ENCODE peak calls at places on chromosome 17, in nine cellular contexts. One of them, this sample, is unnamed. For H3K36me3, the result is how much of the 10 kb centered on the place peaks cover.

GRCh38 chr17:73359987-73360410 is 48.2 kb upstream of the CDC42EP4 start:
- DNase-seq in uterus: no peak
- DNase-seq in naive thymus-derived CD4-positive, alpha-beta T cell: no peak
- DNase-seq in left lung: peak
- DNase-seq in GM23338: peak
- DNase-seq in left ventricle myocardium inferior: peak
- DNase-seq in CD8-positive, alpha-beta memory T cell: no peak
- DNase-seq in Peyer's patch: peak
- DNase-seq in kidney: peak
- DNase-seq in this sample: no peak

GRCh38 chr17:75774988-75775668 is 9.5 kb upstream of the UNK start:
- DNase-seq in GM23338: peak
- DNase-seq in Peyer's patch: peak
- DNase-seq in kidney: peak
- DNase-seq in left ventricle myocardium inferior: no peak
- DNase-seq in uterus: no peak
- DNase-seq in naive thymus-derived CD4-positive, alpha-beta T cell: no peak
- DNase-seq in CD8-positive, alpha-beta memory T cell: no peak
- DNase-seq in left lung: no peak
- DNase-seq in this sample: peak

GRCh38 chr17:73011016-73011486 is 81.4 kb downstream of the SLC39A11 start:
- DNase-seq in Peyer's patch: no peak
- DNase-seq in kidney: no peak
- DNase-seq in left lung: no peak
- DNase-seq in naive thymus-derived CD4-positive, alpha-beta T cell: no peak
- DNase-seq in left ventricle myocardium inferior: no peak
- DNase-seq in uterus: no peak
- DNase-seq in GM23338: no peak
- DNase-seq in CD8-positive, alpha-beta memory T cell: no peak
- DNase-seq in this sample: no peak

GRCh38 chr17:31535581-31535981 is 144.1 kb downstream of the RAB11FIP4 start:
- DNase-seq in kidney: peak
- DNase-seq in GM23338: no peak
- DNase-seq in CD8-positive, alpha-beta memory T cell: no peak
- DNase-seq in Peyer's patch: peak
- DNase-seq in naive thymus-derived CD4-positive, alpha-beta T cell: no peak
- DNase-seq in left lung: no peak
- DNase-seq in left ventricle myocardium inferior: no peak
- DNase-seq in uterus: no peak
- DNase-seq in this sample: peak

GRCh38 chr17:12391468-12391867 is 274.2 kb upstream of the MYOCD start:
- DNase-seq in GM23338: no peak
- DNase-seq in naive thymus-derived CD4-positive, alpha-beta T cell: no peak
- DNase-seq in left ventricle myocardium inferior: no peak
- DNase-seq in left lung: no peak
- DNase-seq in kidney: no peak
- DNase-seq in CD8-positive, alpha-beta memory T cell: no peak
- DNase-seq in Peyer's patch: no peak
- DNase-seq in uterus: no peak
- DNase-seq in this sample: no peak

GRCh38 chr17:72710185-72710584 is 382.3 kb downstream of the SLC39A11 start:
- DNase-seq in uterus: no peak
- DNase-seq in left lung: no peak
- DNase-seq in CD8-positive, alpha-beta memory T cell: no peak
- DNase-seq in Peyer's patch: no peak
- DNase-seq in GM23338: no peak
- DNase-seq in naive thymus-derived CD4-positive, alpha-beta T cell: no peak
- DNase-seq in kidney: no peak
- DNase-seq in left ventricle myocardium inferior: no peak
- DNase-seq in this sample: no peak

GRCh38 chr17:17681744-17682292 is 560 bp downstream of the RAI1 start:
- DNase-seq in naive thymus-derived CD4-positive, alpha-beta T cell: peak
- DNase-seq in left ventricle myocardium inferior: peak
- DNase-seq in uterus: peak
- DNase-seq in CD8-positive, alpha-beta memory T cell: peak
- DNase-seq in GM23338: no peak
- DNase-seq in kidney: peak
- DNase-seq in Peyer's patch: no peak
- DNase-seq in left lung: peak
- DNase-seq in this sample: peak

GRCh38 chr17:48915459-48916282 is 7.5 kb downstream of the UBE2Z start:
- DNase-seq in CD8-positive, alpha-beta memory T cell: peak
- DNase-seq in naive thymus-derived CD4-positive, alpha-beta T cell: no peak
- DNase-seq in GM23338: no peak
- DNase-seq in left ventricle myocardium inferior: no peak
- DNase-seq in Peyer's patch: no peak
- DNase-seq in kidney: no peak
- DNase-seq in left lung: peak
- DNase-seq in uterus: no peak
- DNase-seq in this sample: no peak

GRCh38 chr17:77882481-77883212 is 75.9 kb upstream of the TNRC6C start:
- DNase-seq in left ventricle myocardium inferior: peak
- DNase-seq in kidney: peak
- DNase-seq in left lung: peak
- DNase-seq in CD8-positive, alpha-beta memory T cell: peak
- DNase-seq in GM23338: no peak
- DNase-seq in Peyer's patch: peak
- DNase-seq in uterus: peak
- DNase-seq in naive thymus-derived CD4-positive, alpha-beta T cell: peak
- DNase-seq in this sample: peak

GRCh38 chr17:76014100-76014924 is 12.8 kb downstream of the EVPL start:
- DNase-seq in uterus: peak
- DNase-seq in kidney: peak
- DNase-seq in GM23338: peak
- DNase-seq in Peyer's patch: peak
- DNase-seq in CD8-positive, alpha-beta memory T cell: peak
- DNase-seq in left lung: peak
- DNase-seq in naive thymus-derived CD4-positive, alpha-beta T cell: peak
- DNase-seq in left ventricle myocardium inferior: peak
- DNase-seq in this sample: peak

GRCh38 chr17:82055023-82055964 is 3.6 kb downstream of the GPS1 start:
- DNase-seq in GM23338: no peak
- DNase-seq in left ventricle myocardium inferior: no peak
- DNase-seq in naive thymus-derived CD4-positive, alpha-beta T cell: no peak
- DNase-seq in kidney: peak
- DNase-seq in uterus: no peak
- DNase-seq in Peyer's patch: no peak
- DNase-seq in CD8-positive, alpha-beta memory T cell: no peak
- DNase-seq in left lung: no peak
- DNase-seq in this sample: no peak

GRCh38 chr17:82058230-82058854 is 6.6 kb downstream of the GPS1 start:
- DNase-seq in uterus: no peak
- DNase-seq in Peyer's patch: no peak
- DNase-seq in left ventricle myocardium inferior: no peak
- DNase-seq in kidney: peak
- DNase-seq in GM23338: peak
- DNase-seq in CD8-positive, alpha-beta memory T cell: no peak
- DNase-seq in left lung: no peak
- DNase-seq in naive thymus-derived CD4-positive, alpha-beta T cell: no peak
- DNase-seq in this sample: no peak

GRCh38 chr17:82058855-82059249 is 6.8 kb downstream of the DUS1L start:
- DNase-seq in left lung: no peak
- DNase-seq in left ventricle myocardium inferior: no peak
- DNase-seq in GM23338: no peak
- DNase-seq in uterus: no peak
- DNase-seq in CD8-positive, alpha-beta memory T cell: no peak
- DNase-seq in Peyer's patch: no peak
- DNase-seq in naive thymus-derived CD4-positive, alpha-beta T cell: no peak
- DNase-seq in kidney: no peak
- DNase-seq in this sample: no peak

GRCh38 chr17:82055965-82056728 is 4.4 kb downstream of the GPS1 start:
- DNase-seq in left ventricle myocardium inferior: no peak
- DNase-seq in left lung: no peak
- DNase-seq in GM23338: no peak
- DNase-seq in kidney: peak
- DNase-seq in CD8-positive, alpha-beta memory T cell: no peak
- DNase-seq in naive thymus-derived CD4-positive, alpha-beta T cell: no peak
- DNase-seq in Peyer's patch: no peak
- DNase-seq in uterus: no peak
- DNase-seq in this sample: no peak

GRCh38 chr17:82056729-82057621 is 5.3 kb downstream of the GPS1 start:
- DNase-seq in naive thymus-derived CD4-positive, alpha-beta T cell: no peak
- DNase-seq in CD8-positive, alpha-beta memory T cell: no peak
- DNase-seq in GM23338: no peak
- DNase-seq in kidney: peak
- DNase-seq in Peyer's patch: no peak
- DNase-seq in left lung: no peak
- DNase-seq in left ventricle myocardium inferior: no peak
- DNase-seq in uterus: no peak
- DNase-seq in this sample: no peak
- H3K36me3 ChIP-seq in naive thymus-derived CD4-positive, alpha-beta T cell: under half
- H3K36me3 ChIP-seq in CD8-positive, alpha-beta memory T cell: under half
- H3K36me3 ChIP-seq in GM23338: under half
- H3K36me3 ChIP-seq in kidney: under half
- H3K36me3 ChIP-seq in Peyer's patch: under half
- H3K36me3 ChIP-seq in left lung: half or more
- H3K36me3 ChIP-seq in left ventricle myocardium inferior: half or more
- H3K36me3 ChIP-seq in uterus: under half
- H3K36me3 ChIP-seq in this sample: half or more

GRCh38 chr17:19372004-19372365 is 6.3 kb upstream of the MAPK7 start:
- DNase-seq in left ventricle myocardium inferior: no peak
- DNase-seq in CD8-positive, alpha-beta memory T cell: no peak
- DNase-seq in naive thymus-derived CD4-positive, alpha-beta T cell: no peak
- DNase-seq in GM23338: no peak
- DNase-seq in uterus: peak
- DNase-seq in kidney: no peak
- DNase-seq in left lung: no peak
- DNase-seq in Peyer's patch: no peak
- DNase-seq in this sample: no peak
- H3K27ac ChIP-seq in left ventricle myocardium inferior: peak
- H3K27ac ChIP-seq in CD8-positive, alpha-beta memory T cell: no peak
- H3K27ac ChIP-seq in naive thymus-derived CD4-positive, alpha-beta T cell: no peak
- H3K27ac ChIP-seq in GM23338: no peak
- H3K27ac ChIP-seq in uterus: no peak
- H3K27ac ChIP-seq in kidney: no peak
- H3K27ac ChIP-seq in left lung: no peak
- H3K27ac ChIP-seq in Peyer's patch: no peak
- H3K27ac ChIP-seq in this sample: no peak

GRCh38 chr17:15513859-15514446 is 46.5 kb upstream of the CDRT4 start:
- DNase-seq in uterus: no peak
- DNase-seq in kidney: no peak
- DNase-seq in GM23338: no peak
- DNase-seq in CD8-positive, alpha-beta memory T cell: no peak
- DNase-seq in Peyer's patch: no peak
- DNase-seq in left ventricle myocardium inferior: no peak
- DNase-seq in left lung: no peak
- DNase-seq in naive thymus-derived CD4-positive, alpha-beta T cell: no peak
- DNase-seq in this sample: no peak

GRCh38 chr17:15511142-15511541 is 43.7 kb upstream of the CDRT4 start:
- DNase-seq in uterus: no peak
- DNase-seq in GM23338: no peak
- DNase-seq in kidney: no peak
- DNase-seq in left ventricle myocardium inferior: no peak
- DNase-seq in left lung: no peak
- DNase-seq in Peyer's patch: no peak
- DNase-seq in naive thymus-derived CD4-positive, alpha-beta T cell: no peak
- DNase-seq in CD8-positive, alpha-beta memory T cell: no peak
- DNase-seq in this sample: no peak

GRCh38 chr17:15510361-15510760 is 42.9 kb upstream of the CDRT4 start:
- DNase-seq in CD8-positive, alpha-beta memory T cell: no peak
- DNase-seq in naive thymus-derived CD4-positive, alpha-beta T cell: no peak
- DNase-seq in left ventricle myocardium inferior: no peak
- DNase-seq in GM23338: no peak
- DNase-seq in left lung: no peak
- DNase-seq in uterus: no peak
- DNase-seq in Peyer's patch: no peak
- DNase-seq in kidney: no peak
- DNase-seq in this sample: no peak

GRCh38 chr17:15513058-15513858 is 45.8 kb upstream of the CDRT4 start:
- DNase-seq in left lung: no peak
- DNase-seq in kidney: no peak
- DNase-seq in uterus: no peak
- DNase-seq in left ventricle myocardium inferior: no peak
- DNase-seq in naive thymus-derived CD4-positive, alpha-beta T cell: no peak
- DNase-seq in GM23338: no peak
- DNase-seq in CD8-positive, alpha-beta memory T cell: no peak
- DNase-seq in Peyer's patch: no peak
- DNase-seq in this sample: no peak

DNA sequence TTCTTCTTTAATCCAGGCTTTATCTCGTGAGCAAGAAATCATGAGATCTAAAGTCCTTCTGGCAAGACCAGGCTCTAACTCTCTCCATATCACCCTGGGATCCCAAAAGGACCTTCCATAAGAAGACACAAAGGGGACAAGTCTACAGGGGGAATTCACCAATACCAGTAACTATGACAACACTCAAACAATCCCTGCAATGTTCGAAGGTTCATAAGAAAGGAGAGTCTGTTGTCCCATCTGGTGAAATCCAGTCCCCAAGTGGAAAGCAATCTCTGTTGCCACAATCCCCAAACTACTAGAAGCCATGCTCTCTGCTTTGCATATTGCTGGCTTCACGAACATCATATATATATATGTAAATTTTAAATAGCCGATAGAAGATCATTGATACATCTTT is 44.9 kb upstream of the CDRT4 start:
- DNase-seq in left ventricle myocardium inferior: no peak
- DNase-seq in left lung: no peak
- DNase-seq in Peyer's patch: no peak
- DNase-seq in kidney: no peak
- DNase-seq in GM23338: no peak
- DNase-seq in naive thymus-derived CD4-positive, alpha-beta T cell: no peak
- DNase-seq in CD8-positive, alpha-beta memory T cell: no peak
- DNase-seq in uterus: no peak
- DNase-seq in this sample: no peak
- H3K36me3 ChIP-seq in left ventricle myocardium inferior: under half
- H3K36me3 ChIP-seq in left lung: under half
- H3K36me3 ChIP-seq in Peyer's patch: under half
- H3K36me3 ChIP-seq in kidney: under half
- H3K36me3 ChIP-seq in GM23338: under half
- H3K36me3 ChIP-seq in naive thymus-derived CD4-positive, alpha-beta T cell: under half
- H3K36me3 ChIP-seq in CD8-positive, alpha-beta memory T cell: under half
- H3K36me3 ChIP-seq in uterus: under half
- H3K36me3 ChIP-seq in this sample: under half

GRCh38 chr17:64503821-64504768 is 2.0 kb downstream of the DDX5 start:
- DNase-seq in Peyer's patch: no peak
- DNase-seq in naive thymus-derived CD4-positive, alpha-beta T cell: no peak
- DNase-seq in left ventricle myocardium inferior: no peak
- DNase-seq in uterus: no peak
- DNase-seq in GM23338: no peak
- DNase-seq in CD8-positive, alpha-beta memory T cell: no peak
- DNase-seq in left lung: no peak
- DNase-seq in kidney: no peak
- DNase-seq in this sample: no peak

GRCh38 chr17:64503341-64503740 is 2.7 kb downstream of the DDX5 start:
- DNase-seq in left lung: no peak
- DNase-seq in uterus: no peak
- DNase-seq in CD8-positive, alpha-beta memory T cell: no peak
- DNase-seq in kidney: no peak
- DNase-seq in Peyer's patch: no peak
- DNase-seq in GM23338: no peak
- DNase-seq in naive thymus-derived CD4-positive, alpha-beta T cell: peak
- DNase-seq in left ventricle myocardium inferior: no peak
- DNase-seq in this sample: no peak

GRCh38 chr17:64502021-64502420 is 4.1 kb downstream of the DDX5 start:
- DNase-seq in kidney: no peak
- DNase-seq in uterus: no peak
- DNase-seq in left ventricle myocardium inferior: no peak
- DNase-seq in left lung: no peak
- DNase-seq in CD8-positive, alpha-beta memory T cell: no peak
- DNase-seq in Peyer's patch: no peak
- DNase-seq in GM23338: no peak
- DNase-seq in naive thymus-derived CD4-positive, alpha-beta T cell: peak
- DNase-seq in this sample: no peak

GRCh38 chr17:64500923-64501765 is 4.3 kb upstream of the POLG2 start:
- DNase-seq in kidney: no peak
- DNase-seq in CD8-positive, alpha-beta memory T cell: no peak
- DNase-seq in Peyer's patch: no peak
- DNase-seq in left lung: no peak
- DNase-seq in GM23338: no peak
- DNase-seq in left ventricle myocardium inferior: no peak
- DNase-seq in naive thymus-derived CD4-positive, alpha-beta T cell: no peak
- DNase-seq in uterus: no peak
- DNase-seq in this sample: no peak

GRCh38 chr17:64502809-64503208 is 3.3 kb downstream of the DDX5 start:
- DNase-seq in uterus: no peak
- DNase-seq in GM23338: no peak
- DNase-seq in CD8-positive, alpha-beta memory T cell: no peak
- DNase-seq in left ventricle myocardium inferior: no peak
- DNase-seq in kidney: no peak
- DNase-seq in left lung: no peak
- DNase-seq in Peyer's patch: no peak
- DNase-seq in naive thymus-derived CD4-positive, alpha-beta T cell: no peak
- DNase-seq in this sample: no peak
- H3K27ac ChIP-seq in uterus: no peak
- H3K27ac ChIP-seq in GM23338: no peak
- H3K27ac ChIP-seq in CD8-positive, alpha-beta memory T cell: no peak
- H3K27ac ChIP-seq in left ventricle myocardium inferior: peak
- H3K27ac ChIP-seq in kidney: no peak
- H3K27ac ChIP-seq in left lung: peak
- H3K27ac ChIP-seq in Peyer's patch: no peak
- H3K27ac ChIP-seq in naive thymus-derived CD4-positive, alpha-beta T cell: peak
- H3K27ac ChIP-seq in this sample: no peak

This sample was measured in SJCRH30.